ENCODE peak calls at places on chromosome 11, in six cellular contexts. One of them, this sample, is unnamed.

GRCh38 chr11:66089067-66089466 is 19.0 kb downstream of the PACS1 start:
- DNase-seq in GM12891: no peak
- DNase-seq in cerebellum: no peak
- DNase-seq in GM12892: no peak
- DNase-seq in EL: no peak
- DNase-seq in nucleus accumbens: no peak
- DNase-seq in this sample: no peak

GRCh38 chr11:18769802-18770456 is 21.7 kb downstream of the PTPN5 start:
- DNase-seq in cerebellum: no peak
- DNase-seq in GM12892: peak; percentile 49
- DNase-seq in EL: no peak
- DNase-seq in nucleus accumbens: no peak
- DNase-seq in GM12891: no peak
- DNase-seq in this sample: peak; percentile 49

GRCh38 chr11:72552399-72552910 is 118.1 kb upstream of the CLPB start:
- DNase-seq in nucleus accumbens: no peak
- DNase-seq in EL: no peak
- DNase-seq in cerebellum: no peak
- DNase-seq in GM12891: no peak
- DNase-seq in GM12892: no peak
- DNase-seq in this sample: no peak

GRCh38 chr11:2693271-2693833 is 6.4 kb downstream of the KCNQ1OT1 start:
- DNase-seq in nucleus accumbens: no peak
- DNase-seq in EL: no peak
- DNase-seq in cerebellum: no peak
- DNase-seq in GM12892: no peak
- DNase-seq in GM12891: no peak
- DNase-seq in this sample: no peak

GRCh38 chr11:14202263-14203173 is 156.5 kb downstream of the RRAS2 start:
- DNase-seq in cerebellum: no peak
- DNase-seq in nucleus accumbens: no peak
- DNase-seq in EL: no peak
- DNase-seq in GM12892: no peak
- DNase-seq in GM12891: peak; percentile 11
- DNase-seq in this sample: no peak

GRCh38 chr11:100719362-100719761 is 32.3 kb downstream of the ARHGAP42 start:
- DNase-seq in nucleus accumbens: no peak
- DNase-seq in cerebellum: peak; percentile 5
- DNase-seq in GM12891: no peak
- DNase-seq in EL: no peak
- DNase-seq in GM12892: no peak
- DNase-seq in this sample: peak; percentile 43

GRCh38 chr11:74948546-74948897 is 369 bp downstream of the XRRA1 start:
- DNase-seq in nucleus accumbens: no peak
- DNase-seq in GM12891: no peak
- DNase-seq in GM12892: no peak
- DNase-seq in EL: peak; percentile 40
- DNase-seq in cerebellum: no peak
- DNase-seq in this sample: peak; percentile 26

GRCh38 chr11:111870887-111871692 is at the start of gene ALG9:
- DNase-seq in nucleus accumbens: peak; percentile 89
- DNase-seq in EL: peak; percentile 78
- DNase-seq in cerebellum: peak; percentile 78
- DNase-seq in GM12892: peak; percentile 73
- DNase-seq in GM12891: peak; percentile 71
- DNase-seq in this sample: peak; percentile 85

GRCh38 chr11:112852141-112852853 is 108.9 kb upstream of the NCAM1 start:
- DNase-seq in GM12892: no peak
- DNase-seq in GM12891: no peak
- DNase-seq in EL: no peak
- DNase-seq in cerebellum: no peak
- DNase-seq in nucleus accumbens: no peak
- DNase-seq in this sample: no peak

GRCh38 chr11:46278387-46279173 is 1.1 kb downstream of the CREB3L1 start:
- DNase-seq in GM12892: no peak
- DNase-seq in cerebellum: no peak
- DNase-seq in GM12891: no peak
- DNase-seq in nucleus accumbens: peak; percentile 19
- DNase-seq in EL: peak; percentile 84
- DNase-seq in this sample: no peak

GRCh38 chr11:103359221-103359620 is 250.0 kb downstream of the DYNC2H1 start:
- DNase-seq in EL: peak; percentile 43
- DNase-seq in cerebellum: no peak
- DNase-seq in GM12891: no peak
- DNase-seq in GM12892: no peak
- DNase-seq in nucleus accumbens: no peak
- DNase-seq in this sample: no peak

GRCh38 chr11:78929906-78930220 is 355.2 kb upstream of the NARS2 start:
- DNase-seq in nucleus accumbens: no peak
- DNase-seq in GM12891: no peak
- DNase-seq in GM12892: no peak
- DNase-seq in EL: no peak
- DNase-seq in cerebellum: no peak
- DNase-seq in this sample: no peak